ENCODE peak calls at places on chromosomes 4 and X, in four cellular contexts. One of them, this sample, is unnamed.

GRCh38 chrX:12138366-12139313 is at the start of gene FRMPD4:
- DNase-seq in KBM-7: no peak
- DNase-seq in hippocampal formation: no peak
- DNase-seq in naive thymus-derived CD8-positive, alpha-beta T cell: no peak
- DNase-seq in this sample: no peak

GRCh38 chr4:151099976-151100417 is 569 bp downstream of the RPS3A start:
- DNase-seq in KBM-7: no peak
- DNase-seq in hippocampal formation: no peak
- DNase-seq in naive thymus-derived CD8-positive, alpha-beta T cell: no peak
- DNase-seq in this sample: no peak

GRCh38 chr4:157245351-157245750 is 24.8 kb downstream of the GRIA2 start:
- DNase-seq in KBM-7: no peak
- DNase-seq in hippocampal formation: no peak
- DNase-seq in naive thymus-derived CD8-positive, alpha-beta T cell: no peak
- DNase-seq in this sample: no peak

GRCh38 chrX:118325453-118325852 is 20.5 kb upstream of the WDR44 start:
- DNase-seq in KBM-7: peak; percentile 30
- DNase-seq in hippocampal formation: no peak
- DNase-seq in naive thymus-derived CD8-positive, alpha-beta T cell: peak; percentile 2
- DNase-seq in this sample: no peak

GRCh38 chr4:16914208-16914607 is 15.8 kb upstream of the LDB2 start:
- DNase-seq in KBM-7: no peak
- DNase-seq in hippocampal formation: no peak
- DNase-seq in naive thymus-derived CD8-positive, alpha-beta T cell: no peak
- DNase-seq in this sample: no peak

GRCh38 chr4:126954537-126955291 is 678.0 kb upstream of the INTU start:
- DNase-seq in KBM-7: no peak
- DNase-seq in hippocampal formation: no peak
- DNase-seq in naive thymus-derived CD8-positive, alpha-beta T cell: no peak
- DNase-seq in this sample: no peak

GRCh38 chr4:37603070-37603468 is 83.1 kb downstream of the RELL1 start:
- DNase-seq in KBM-7: peak; percentile 79
- DNase-seq in hippocampal formation: peak; percentile 6
- DNase-seq in naive thymus-derived CD8-positive, alpha-beta T cell: peak; percentile 71
- DNase-seq in this sample: peak; percentile 44

GRCh38 chr4:19547463-19547862 is 704.2 kb upstream of the SLIT2 start:
- DNase-seq in KBM-7: no peak
- DNase-seq in hippocampal formation: no peak
- DNase-seq in naive thymus-derived CD8-positive, alpha-beta T cell: no peak
- DNase-seq in this sample: no peak

GRCh38 chr4:153137168-153137567 is 67.1 kb upstream of the TRIM2 start:
- DNase-seq in KBM-7: no peak
- DNase-seq in hippocampal formation: no peak
- DNase-seq in naive thymus-derived CD8-positive, alpha-beta T cell: no peak
- DNase-seq in this sample: no peak

GRCh38 chr4:145189981-145190380 is 9.6 kb upstream of the OTUD4 start:
- DNase-seq in KBM-7: no peak
- DNase-seq in hippocampal formation: no peak
- DNase-seq in naive thymus-derived CD8-positive, alpha-beta T cell: no peak
- DNase-seq in this sample: no peak

GRCh38 chr4:28378109-28378830 is 1517.6 kb downstream of the STIM2 start:
- DNase-seq in KBM-7: no peak
- DNase-seq in hippocampal formation: no peak
- DNase-seq in naive thymus-derived CD8-positive, alpha-beta T cell: no peak
- DNase-seq in this sample: no peak

GRCh38 chrX:94288325-94288724 is 614.3 kb downstream of the FAM133A start:
- DNase-seq in KBM-7: peak; percentile 2
- DNase-seq in hippocampal formation: no peak
- DNase-seq in naive thymus-derived CD8-positive, alpha-beta T cell: no peak
- DNase-seq in this sample: no peak

GRCh38 chr4:38308728-38309315 is 348.6 kb downstream of the PTTG2 start:
- DNase-seq in KBM-7: no peak
- DNase-seq in hippocampal formation: peak; percentile 82
- DNase-seq in naive thymus-derived CD8-positive, alpha-beta T cell: no peak
- DNase-seq in this sample: no peak

This sample was measured in nucleus accumbens.